ENCODE peak calls at places on chromosome 1, in eight cellular contexts. L is prostate gland; B is PC-3; V is upper lobe of right lung; G is heart left ventricle; A is CD8-positive, alpha-beta T cell; F is body of pancreas; H is cardiac muscle cell. K is an unnamed sample. For H3K4me1, the result is how much of the 10 kb centered on the place peaks cover.

GRCh38 chr1:27366411-27367159 is at the start of gene MAP3K6:
- DNase-seq in G (peak), V (peak), F (peak), H (peak), A (peak), B (peak), L (peak), K (peak)

GRCh38 chr1:3502834-3503524 is 48.5 kb downstream of the ARHGEF16 start:
- DNase-seq in G (no peak), H (no peak), F (no peak), L (no peak), A (no peak), B (no peak), V (no peak), K (no peak)

GRCh38 chr1:202968895-202969295 is 1.8 kb upstream of the CYB5R1 start:
- DNase-seq in G (peak), H (peak), B (peak), A (peak), V (no peak), F (peak), L (no peak), K (peak)

GRCh38 chr1:195415584-195415983 is 1192.7 kb downstream of the KCNT2 start:
- DNase-seq in L (no peak), A (no peak), B (no peak), G (no peak), V (no peak), F (no peak), H (no peak), K (no peak)

GRCh38 chr1:171257207-171258052 is 9.1 kb downstream of the FMO1 start:
- DNase-seq in L (peak), A (no peak), G (peak), H (peak), B (peak), V (no peak), F (peak), K (peak)

GRCh38 chr1:116377564-116378529 is 4.8 kb downstream of the ATP1A1 start:
- DNase-seq in H (peak), L (peak), A (peak), F (peak), V (no peak), G (peak), B (peak), K (peak)

GRCh38 chr1:178899402-178899801 is 28.5 kb upstream of the ANGPTL1 start:
- DNase-seq in G (no peak), V (no peak), A (no peak), L (no peak), H (no peak), F (no peak), B (no peak), K (no peak)

GRCh38 chr1:27527857-27528700 is 38.1 kb upstream of the WASF2 start:
- DNase-seq in H (peak), F (peak), G (peak), B (peak), L (peak), V (peak), A (peak), K (peak)

GRCh38 chr1:229756666-229757065 is 130.6 kb downstream of the URB2 start:
- DNase-seq in F (no peak), G (no peak), B (peak), A (no peak), L (no peak), H (peak), V (no peak), K (no peak)

GRCh38 chr1:54516249-54516920 is 31.6 kb upstream of the ACOT11 start:
- DNase-seq in G (no peak), F (no peak), B (peak), L (no peak), V (no peak), H (no peak), A (no peak), K (no peak)

GRCh38 chr1:218748071-218748470 is 402.9 kb downstream of the TGFB2 start:
- DNase-seq in A (no peak), G (no peak), L (no peak), F (no peak), H (no peak), V (no peak), B (peak), K (no peak)

GRCh38 chr1:169550294-169550693 is 36.0 kb downstream of the F5 start:
- DNase-seq in B (peak), G (no peak), L (no peak), V (no peak), H (peak), F (no peak), A (no peak), K (peak)

GRCh38 chr1:41277371-41277994 is 35.4 kb upstream of the SCMH1 start:
- DNase-seq in F (peak), A (no peak), L (no peak), G (no peak), B (no peak), V (no peak), H (no peak), K (no peak)

GRCh38 chr1:240575976-240576666 is 35.8 kb downstream of the GREM2 start:
- DNase-seq in G (no peak), B (no peak), F (no peak), L (no peak), A (peak), H (peak), V (no peak), K (no peak)

DNA sequence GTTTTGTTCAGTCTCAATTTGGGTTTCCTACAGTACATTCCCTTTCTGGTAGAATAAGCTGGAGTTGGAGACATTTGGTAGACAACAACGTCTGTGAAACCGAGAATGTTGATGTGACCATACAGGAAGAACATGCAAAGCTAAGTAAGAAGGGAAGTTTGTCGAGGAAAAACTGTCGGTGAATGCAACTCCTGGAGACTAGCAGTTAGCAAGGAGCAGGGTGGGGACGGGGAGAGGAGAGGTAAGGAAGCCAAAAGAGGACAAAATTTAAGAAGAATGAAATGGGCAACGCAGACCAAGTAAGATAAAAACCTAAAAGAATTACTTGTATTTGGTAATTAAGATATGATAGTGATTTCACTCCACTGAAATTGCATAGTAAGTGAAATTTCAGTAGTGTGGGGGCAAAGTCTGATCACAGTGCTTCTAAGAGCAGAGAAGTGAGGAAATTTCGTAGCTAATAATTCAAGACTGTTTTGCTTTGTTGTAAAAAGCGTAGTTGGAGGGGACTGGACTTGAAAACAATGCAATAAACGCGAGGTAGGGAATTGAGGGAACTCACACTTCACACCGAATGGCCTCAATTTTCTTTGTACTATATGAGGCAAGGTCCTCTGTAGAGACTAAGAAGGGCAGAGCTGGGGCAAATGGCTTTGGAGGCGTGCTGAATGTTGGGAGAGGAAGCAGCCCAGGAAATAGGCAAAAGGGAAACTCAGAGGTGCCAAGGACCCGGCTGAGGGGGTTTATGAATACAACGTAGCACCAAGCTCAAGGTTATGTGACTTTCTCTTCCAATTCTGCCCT is 768 bp upstream of the GIPC2 start:
- DNase-seq in G (no peak), A (no peak), L (no peak), H (no peak), V (no peak), F (no peak), B (no peak), K (no peak)
- H3K4me3 ChIP-seq in G (peak), A (no peak), L (no peak), H (no peak), V (peak), F (peak), B (no peak), K (peak)

DNA sequence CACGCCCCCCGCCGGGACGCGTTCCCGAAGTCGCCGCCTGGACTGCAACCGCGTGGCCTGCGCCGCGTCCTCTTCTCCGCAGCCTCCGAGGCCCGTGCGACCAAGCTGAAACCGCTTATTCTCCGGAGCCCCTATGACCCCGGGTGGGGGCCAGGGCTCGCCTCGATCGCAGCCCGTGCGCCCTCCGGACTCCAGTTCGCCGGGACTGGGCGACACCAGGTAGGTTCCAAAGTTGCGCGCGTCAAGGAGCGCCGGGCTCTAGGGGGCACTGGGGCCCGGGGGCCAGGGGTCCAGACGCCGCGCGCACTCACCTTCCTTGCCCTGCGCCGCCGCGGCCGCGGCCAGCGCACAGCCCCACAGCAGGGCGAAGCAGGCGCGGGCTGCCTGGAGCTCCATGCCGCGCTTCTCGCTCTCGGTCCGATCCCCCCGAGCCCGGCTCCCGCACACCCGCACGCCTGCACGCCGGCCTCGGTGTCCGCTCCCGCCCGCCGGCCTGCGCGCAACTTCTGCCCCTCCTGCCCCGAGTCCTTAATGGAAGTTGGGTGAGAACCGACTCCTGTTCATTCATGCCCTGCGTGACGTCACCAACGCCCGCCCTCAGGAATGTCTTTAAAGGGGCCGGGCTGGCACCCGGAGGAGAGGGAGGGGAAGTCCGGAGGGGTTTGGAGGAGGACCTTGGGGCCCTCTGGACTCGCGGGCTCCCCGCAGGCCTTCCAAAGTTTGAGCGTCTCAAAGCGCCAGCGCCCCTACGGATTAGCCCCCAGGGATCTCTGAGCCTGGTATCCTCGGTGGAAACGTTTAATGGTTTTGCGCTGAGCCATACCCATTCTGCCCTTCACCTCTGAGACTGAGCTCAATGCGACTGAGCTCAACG is at the start of gene EPHA2:
- DNase-seq in A (no peak), G (peak), F (peak), B (peak), H (peak), L (peak), V (peak), K (peak)
- H3K4me1 ChIP-seq in A (half or more), G (under half), F (half or more), B (half or more), H (under half), L (under half), V (under half), K (under half)

GRCh38 chr1:181084606-181084969 is 3.9 kb upstream of the IER5 start:
- DNase-seq in B (no peak), V (no peak), H (no peak), A (no peak), L (no peak), G (no peak), F (no peak), K (no peak)
- TF ChIP-seq CTCF in B (no peak), V (no peak), H (no peak), A (peak), L (no peak), G (no peak), F (no peak), K (no peak)

GRCh38 chr1:30756206-30756544 is 1.4 kb downstream of the LAPTM5 start:
- DNase-seq in A (no peak), G (no peak), H (no peak), F (no peak), V (no peak), L (no peak), B (no peak), K (no peak)
- H3K4me3 ChIP-seq in A (peak), G (peak), H (no peak), F (no peak), V (peak), L (no peak), B (no peak), K (no peak)

GRCh38 chr1:205294175-205294913 is 27.2 kb downstream of the NUAK2 start:
- DNase-seq in H (peak), L (no peak), V (no peak), F (no peak), A (no peak), G (no peak), B (peak), K (peak)
- H3K4me1 ChIP-seq in H (under half), L (under half), V (under half), F (under half), A (half or more), G (under half), B (under half), K (under half)

DNA sequence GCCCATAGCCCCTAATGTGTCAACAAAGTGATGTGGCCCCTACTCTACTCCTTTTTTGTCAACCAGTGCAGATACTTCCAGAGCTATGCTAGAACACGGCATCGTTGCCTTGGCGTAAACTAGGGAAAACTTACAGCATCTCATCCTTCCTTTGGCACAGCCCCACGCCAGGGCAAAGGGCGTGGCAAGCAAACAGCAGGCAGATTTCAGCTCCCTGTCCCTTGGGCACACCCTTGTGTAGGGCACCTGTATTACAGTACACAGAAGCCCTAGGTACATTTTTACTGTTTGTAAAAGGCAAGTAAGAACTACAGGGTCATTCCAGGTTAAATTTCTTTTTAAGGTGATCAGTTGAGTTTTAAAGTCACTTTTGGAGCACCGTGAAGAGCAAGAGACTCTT is 29.3 kb downstream of the PRDX6 start:
- DNase-seq in F (peak), V (no peak), L (no peak), H (no peak), B (peak), A (no peak), G (no peak), K (peak)
- TF ChIP-seq CTCF in F (peak), V (no peak), L (no peak), H (no peak), B (peak), A (no peak), G (no peak), K (no peak)

DNA sequence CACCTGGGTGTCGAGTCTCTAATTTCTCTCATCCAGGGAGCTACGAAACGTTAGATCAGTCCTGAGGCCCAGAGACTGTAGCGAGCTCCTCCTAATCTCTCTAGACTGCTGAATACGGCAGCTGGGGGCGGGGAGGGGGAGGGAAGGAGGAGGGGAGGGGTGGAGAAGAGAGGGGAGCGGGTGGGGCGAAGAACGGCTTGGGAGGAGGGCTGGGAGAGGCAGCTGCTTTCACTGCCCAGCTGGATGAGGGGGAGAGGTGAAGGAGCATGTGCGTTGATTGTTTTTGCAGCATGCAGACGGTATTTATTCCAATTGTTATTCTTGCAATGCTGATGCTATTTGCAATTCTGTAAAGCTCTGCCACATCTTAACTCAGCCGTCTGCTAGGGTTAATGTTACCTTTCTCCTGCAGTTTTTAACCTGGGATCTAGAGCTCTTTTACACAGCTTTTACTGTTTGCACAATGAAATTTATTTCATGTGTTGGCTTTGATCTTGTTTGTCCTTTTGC is 790 bp downstream of the DNAJC6 start:
- DNase-seq in L (no peak), G (peak), V (no peak), F (peak), H (no peak), A (no peak), B (no peak), K (no peak)
- H3K4me3 ChIP-seq in L (peak), G (peak), V (peak), F (peak), H (peak), A (no peak), B (peak), K (no peak)

GRCh38 chr1:164601399-164602141 is 42.6 kb downstream of the PBX1 start:
- DNase-seq in A (no peak), F (no peak), V (no peak), L (no peak), G (no peak), H (no peak), B (no peak), K (no peak)
- H3K4me1 ChIP-seq in A (under half), F (half or more), V (under half), L (under half), G (under half), H (under half), B (under half), K (half or more)

DNA sequence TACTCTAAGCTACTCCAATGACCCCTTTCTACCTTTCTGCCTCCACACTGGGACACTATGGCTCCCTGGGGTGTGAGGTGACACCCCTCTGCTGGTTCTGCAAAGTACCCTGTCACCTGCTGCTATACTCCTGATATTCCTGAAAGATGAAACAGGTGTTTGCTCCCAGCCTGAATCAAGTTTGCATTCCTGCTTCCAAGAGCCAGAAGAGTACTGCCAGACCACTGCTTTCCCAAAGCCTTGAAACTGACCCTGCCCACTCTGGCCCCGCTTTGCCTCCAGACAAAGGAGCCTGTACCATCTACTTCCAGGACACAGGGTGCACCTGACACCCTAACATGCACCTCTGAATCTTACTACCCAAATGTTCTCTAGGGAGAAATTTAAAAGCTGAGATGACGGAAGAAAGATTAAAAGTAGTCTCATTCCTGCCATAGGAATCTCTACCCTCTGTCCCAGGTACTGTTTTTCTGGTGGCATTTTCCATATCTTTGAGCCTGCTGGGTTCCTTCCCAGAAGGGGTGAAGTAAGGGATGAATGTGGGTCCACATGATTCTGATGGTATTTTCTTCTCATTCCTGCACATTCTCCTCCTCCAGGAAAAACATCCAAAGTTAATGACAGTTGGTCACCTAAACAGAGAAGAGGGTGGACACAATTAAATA is 70.3 kb upstream of the DUSP10 start:
- DNase-seq in A (no peak), F (peak), G (no peak), H (no peak), V (no peak), L (no peak), B (no peak), K (no peak)
- TF ChIP-seq CTCF in A (no peak), F (no peak), G (no peak), H (no peak), V (no peak), L (no peak), B (no peak), K (no peak)